ENCODE peak calls at places on chromosomes 11 and 22, in five cellular contexts. Q is cardiac muscle cell, U is PC-9, R is IMR-90, W is fibroblast of lung. G is an unnamed sample.

GRCh38 chr11:64438986-64439771 is 80.2 kb downstream of the RPS6KA4 start:
- DNase-seq in Q (no peak), U (peak; percentile 73), R (no peak), W (no peak), G (no peak)

GRCh38 chr11:12832828-12833227 is 158.6 kb downstream of the TEAD1 start:
- DNase-seq in Q (no peak), U (no peak), R (no peak), W (no peak), G (no peak)

GRCh38 chr11:12724301-12725046 is 50.3 kb downstream of the TEAD1 start:
- DNase-seq in Q (peak; percentile 96), U (peak; percentile 73), R (peak; percentile 95), W (peak; percentile 96), G (peak; percentile 63)

GRCh38 chr11:77115181-77115611 is 12.6 kb downstream of the OMP start:
- DNase-seq in Q (no peak), U (no peak), R (no peak), W (no peak), G (no peak)

GRCh38 chr11:120883404-120884135 is 140.3 kb upstream of the TBCEL start:
- DNase-seq in Q (peak; percentile 42), U (no peak), R (peak; percentile 54), W (peak; percentile 23), G (no peak)

GRCh38 chr11:104956528-104956927 is 11.8 kb downstream of the CASP4 start:
- DNase-seq in Q (peak; percentile 10), U (no peak), R (no peak), W (no peak), G (no peak)

GRCh38 chr11:95920460-95921105 is 3.3 kb downstream of the MTMR2 start:
- DNase-seq in Q (no peak), U (no peak), R (peak; percentile 42), W (peak; percentile 61), G (no peak)

GRCh38 chr11:85809881-85810280 is 1.1 kb downstream of the SYTL2 start:
- DNase-seq in Q (no peak), U (no peak), R (no peak), W (no peak), G (no peak)

GRCh38 chr22:50569041-50569459 is 6.3 kb upstream of the SYCE3 start:
- DNase-seq in Q (no peak), U (no peak), R (no peak), W (no peak), G (no peak)

GRCh38 chr11:125345706-125346561 is 150.1 kb downstream of the FEZ1 start:
- DNase-seq in Q (peak; percentile 93), U (peak; percentile 45), R (peak; percentile 67), W (peak; percentile 79), G (peak; percentile 82)

GRCh38 chr11:83023410-83023809 is 48.3 kb downstream of the RAB30 start:
- DNase-seq in Q (no peak), U (no peak), R (no peak), W (no peak), G (no peak)

GRCh38 chr11:471468-472145 is 21.5 kb downstream of the PTDSS2 start:
- DNase-seq in Q (no peak), U (no peak), R (no peak), W (no peak), G (no peak)

GRCh38 chr11:469684-470667 is 19.9 kb downstream of the PTDSS2 start:
- DNase-seq in Q (peak; percentile 90), U (no peak), R (peak; percentile 81), W (peak; percentile 88), G (no peak)

GRCh38 chr11:465896-466538 is 15.9 kb downstream of the PTDSS2 start:
- DNase-seq in Q (no peak), U (peak; percentile 52), R (no peak), W (no peak), G (no peak)

GRCh38 chr11:468036-468435 is 18.0 kb downstream of the PTDSS2 start:
- DNase-seq in Q (no peak), U (no peak), R (no peak), W (no peak), G (no peak)

GRCh38 chr11:468493-468892 is 18.4 kb downstream of the PTDSS2 start:
- DNase-seq in Q (no peak), U (no peak), R (no peak), W (no peak), G (no peak)
- TF ChIP-seq CTCF in Q (no peak), U (no peak), R (no peak), W (no peak), G (no peak)

DNA sequence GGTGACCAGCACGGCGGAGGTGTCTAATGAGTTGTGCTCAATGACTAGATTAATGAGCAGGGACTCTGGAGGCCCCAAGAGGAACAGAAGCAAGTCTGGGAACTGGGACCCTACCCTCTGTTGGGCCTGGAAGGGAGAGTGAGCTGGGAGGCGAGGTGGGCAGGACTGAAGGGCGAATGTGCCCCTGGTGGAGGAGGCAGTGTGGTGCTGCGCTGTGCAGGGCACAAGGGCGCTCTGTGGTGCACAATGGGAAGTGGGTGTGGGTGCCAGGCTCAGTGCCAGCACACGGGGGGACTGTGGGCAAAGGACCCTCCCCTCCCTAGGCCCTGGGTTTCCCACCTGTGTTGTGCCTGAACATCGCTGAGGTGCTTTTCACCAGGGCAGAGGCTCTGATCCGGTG is 57.5 kb upstream of the TTLL12 start:
- DNase-seq in Q (no peak), U (no peak), R (no peak), W (no peak), G (no peak)
- TF ChIP-seq CTCF in Q (no peak), U (no peak), R (no peak), W (no peak), G (peak; percentile 19)

DNA sequence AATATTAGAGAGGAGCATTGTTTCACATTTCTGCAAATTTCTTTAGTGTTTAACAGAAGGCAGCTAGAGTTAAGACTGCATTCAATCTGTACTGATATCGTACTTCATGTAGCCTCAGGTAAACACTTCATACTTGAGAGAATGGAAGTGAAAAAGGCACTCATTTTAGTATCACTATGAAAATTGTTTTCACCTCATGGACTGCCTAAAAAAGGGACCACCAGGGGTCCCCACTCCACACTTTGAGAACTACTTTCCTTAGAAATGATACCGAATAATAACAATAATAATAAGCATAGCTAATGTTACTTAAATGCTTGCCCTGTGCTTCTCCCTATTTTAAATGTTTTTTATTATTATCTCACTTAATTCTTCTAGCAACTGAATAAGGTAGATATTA is 95.1 kb downstream of the BLID start:
- DNase-seq in Q (peak; percentile 54), U (no peak), R (peak; percentile 33), W (peak; percentile 45), G (no peak)
- TF ChIP-seq CTCF in Q (peak; percentile 59), U (peak; percentile 48), R (peak; percentile 57), W (peak; percentile 57), G (peak; percentile 62)

DNA sequence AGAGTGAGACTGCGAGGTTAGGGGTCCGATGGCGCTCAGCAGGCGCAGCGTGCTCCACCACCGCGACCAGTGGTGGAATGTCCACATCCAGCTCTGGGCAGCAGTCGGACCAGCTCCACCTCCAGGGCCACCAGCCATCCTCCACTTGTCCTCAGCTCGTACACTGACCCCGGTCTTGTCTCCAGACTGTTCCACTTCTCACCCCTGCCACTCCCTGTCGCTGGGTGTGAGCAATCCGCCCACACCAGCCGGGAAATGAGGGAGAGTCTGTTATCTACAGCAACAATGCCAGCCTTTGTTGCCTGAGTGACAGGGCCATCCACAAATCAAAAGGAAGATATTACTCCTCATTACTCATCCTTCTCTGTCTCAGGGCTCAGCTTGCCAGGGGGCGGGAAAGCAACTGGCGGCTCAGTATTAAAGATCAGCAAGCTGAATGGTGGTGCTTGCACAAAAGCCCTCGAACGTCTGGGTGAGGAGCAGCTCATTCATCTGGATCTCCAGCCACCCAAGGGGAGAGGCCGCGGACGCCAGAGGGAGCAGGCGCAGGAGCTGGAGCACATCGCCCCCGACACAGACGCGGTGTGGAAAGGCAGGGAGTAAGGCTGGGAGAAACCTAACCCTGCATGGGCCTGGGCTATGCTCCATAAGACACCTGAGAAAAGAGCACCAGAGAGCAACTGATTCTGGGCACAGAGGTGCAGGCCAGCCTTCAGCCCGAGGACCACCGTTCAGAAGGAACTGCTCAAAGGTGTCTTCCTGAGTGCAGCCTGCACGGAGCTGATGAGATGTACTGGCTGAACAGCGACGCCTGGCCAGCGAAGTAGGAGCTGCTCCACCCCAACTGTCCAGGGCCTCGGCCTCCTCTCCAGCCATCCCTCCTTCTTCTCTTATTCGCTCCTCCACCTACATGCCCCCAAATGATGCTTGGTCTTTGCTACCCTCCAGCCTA is 21.9 kb downstream of the IGSF9B start:
- DNase-seq in Q (peak; percentile 92), U (no peak), R (peak; percentile 19), W (no peak), G (no peak)
- TF ChIP-seq CTCF in Q (no peak), U (no peak), R (no peak), W (no peak), G (no peak)

G was measured in mesothelial cell of epicardium.